ENCODE peak calls at places on chromosomes 13 and 19, in nine cellular contexts. G is lung microvascular endothelial cell; R is stimulated activated CD8-positive, alpha-beta memory T cell treated with anti-CD3 and anti-CD28 coated beads, Interleukin-4, amount 100 ng/mL, for 24 hours; B is effector memory CD8-positive, alpha-beta T cell; L is activated T-cell treated with anti-CD3 and anti-CD28 coated beads, Interleukin-2, amount 50 U/mL, for 72 hours; I is RCC 7860; H is WTC11; M is T-helper 1 cell; P is NCI-H69. E is an unnamed sample.
A peak's percentile ranks its signal among the peaks of the same experiment; 100 is the strongest.

GRCh38 chr19:34151439-34151838 is 20.9 kb upstream of the LSM14A start:
- DNase-seq in G (no peak), R (no peak), B (no peak), L (no peak), I (no peak), H (no peak), M (no peak), P (no peak), E (no peak)

GRCh38 chr19:44308011-44308410 is 3.2 kb upstream of the ZNF235 start:
- DNase-seq in G (no peak), R (no peak), B (no peak), L (no peak), I (no peak), H (no peak), M (no peak), P (no peak), E (no peak)

GRCh38 chr19:1265611-1266115 is 3.5 kb upstream of the CIRBP start:
- DNase-seq in G (peak; percentile 55), R (no peak), B (peak; percentile 41), L (peak; percentile 51), I (peak; percentile 94), H (no peak), M (no peak), P (peak; percentile 61), E (peak; percentile 46)

GRCh38 chr19:14516746-14517438 is 1.3 kb downstream of the DNAJB1 start:
- DNase-seq in G (no peak), R (peak; percentile 15), B (no peak), L (no peak), I (no peak), H (no peak), M (no peak), P (peak; percentile 31), E (peak; percentile 35)

GRCh38 chr13:111393221-111393790 is 72.9 kb downstream of the TEX29 start:
- DNase-seq in G (no peak), R (no peak), B (no peak), L (no peak), I (no peak), H (no peak), M (no peak), P (no peak), E (no peak)

GRCh38 chr19:35717665-35718344 is at the start of gene KMT2B:
- DNase-seq in G (no peak), R (no peak), B (no peak), L (peak; percentile 96), I (peak; percentile 87), H (peak; percentile 97), M (no peak), P (peak; percentile 99), E (peak; percentile 99)

GRCh38 chr19:1132625-1133383 is 29.0 kb downstream of the GPX4 start:
- DNase-seq in G (no peak), R (no peak), B (peak; percentile 44), L (peak; percentile 74), I (no peak), H (no peak), M (no peak), P (no peak), E (no peak)

GRCh38 chr19:19758164-19758563 is 25.3 kb upstream of the ZNF14 start:
- DNase-seq in G (no peak), R (no peak), B (no peak), L (no peak), I (no peak), H (no peak), M (no peak), P (no peak), E (no peak)

E was measured in DMS53.